ENCODE peak calls at places on chromosome 19, in seven cellular contexts. J, G, E, U, H, N and L are unnamed samples.

GRCh38 chr19:29834991-29835390 is 23.2 kb downstream of the CCNE1 start:
- DNase-seq in J (no peak), G (no peak), E (no peak), U (no peak), H (no peak), N (no peak), L (no peak)

GRCh38 chr19:29672319-29672932 is 7.2 kb downstream of the PLEKHF1 start:
- DNase-seq in J (no peak), G (no peak), E (no peak), U (no peak), H (no peak), N (no peak), L (no peak)

GRCh38 chr19:5436101-5436947 is 18.9 kb upstream of the ZNRF4 start:
- DNase-seq in J (no peak), G (peak), E (no peak), U (no peak), H (no peak), N (no peak), L (no peak)

GRCh38 chr19:56504581-56504980 is 3.1 kb upstream of the ZNF471 start:
- DNase-seq in J (no peak), G (peak), E (no peak), U (no peak), H (no peak), N (no peak), L (no peak)

GRCh38 chr19:49338691-49339363 is 3.6 kb downstream of the CD37 start:
- DNase-seq in J (peak), G (peak), E (peak), U (peak), H (peak), N (no peak), L (no peak)

GRCh38 chr19:771332-771785 is 20.4 kb downstream of the MISP start:
- DNase-seq in J (no peak), G (peak), E (no peak), U (peak), H (no peak), N (peak), L (no peak)

GRCh38 chr19:52492991-52493470 is 34.4 kb upstream of the ZNF808 start:
- DNase-seq in J (no peak), G (no peak), E (no peak), U (peak), H (no peak), N (no peak), L (no peak)

GRCh38 chr19:34430738-34431625 is 2.8 kb downstream of the UBA2 start:
- DNase-seq in J (no peak), G (peak), E (no peak), U (peak), H (no peak), N (no peak), L (peak)

GRCh38 chr19:41350735-41351338 is 2.9 kb downstream of the TGFB1 start:
- DNase-seq in J (no peak), G (peak), E (no peak), U (peak), H (no peak), N (no peak), L (no peak)

GRCh38 chr19:32224371-32225244 is 120.8 kb upstream of the ZNF507 start:
- DNase-seq in J (no peak), G (peak), E (peak), U (peak), H (no peak), N (peak), L (peak)